ENCODE peak calls at places on chromosomes 13 and 19, in nine cellular contexts. J, K, N, D, W, C, I, S and E are unnamed samples. For H3K4me1, the result is how much of the 10 kb centered on the place peaks cover.

GRCh38 chr19:10283786-10284540 is 2.8 kb upstream of the ICAM4 start:
- DNase-seq in D (no peak), I (no peak), S (no peak), W (no peak), K (no peak), C (no peak), N (no peak), J (no peak), E (no peak)

GRCh38 chr19:14434543-14435319 is 1.6 kb downstream of the PKN1 start:
- DNase-seq in J (peak), C (peak), W (peak), I (peak), S (peak), D (no peak), K (no peak), N (no peak), E (peak)

GRCh38 chr19:35216833-35217707 is 11.5 kb downstream of the FAM187B start:
- DNase-seq in J (no peak), K (no peak), I (no peak), N (no peak), C (peak), W (peak), D (no peak), S (no peak), E (peak)

GRCh38 chr13:84192125-84192524 is 309.9 kb upstream of the SLITRK1 start:
- DNase-seq in C (no peak), S (no peak), D (peak), J (no peak), K (no peak), W (no peak), I (no peak), N (no peak), E (no peak)

GRCh38 chr19:54470991-54471782 is 1.9 kb downstream of the CDC42EP5 start:
- DNase-seq in I (no peak), D (no peak), S (no peak), K (no peak), N (no peak), J (no peak), C (peak), W (peak), E (no peak)

GRCh38 chr19:35088514-35088913 is 27.1 kb upstream of the FXYD3 start:
- DNase-seq in I (no peak), K (no peak), J (no peak), D (no peak), S (no peak), C (no peak), N (no peak), W (no peak), E (no peak)

GRCh38 chr13:75993823-75994222 is 357.7 kb downstream of the LMO7 start:
- DNase-seq in D (no peak), I (no peak), W (no peak), N (no peak), C (no peak), K (no peak), S (no peak), J (no peak), E (no peak)

GRCh38 chr13:80527400-80527799 is 186.5 kb upstream of the SPRY2 start:
- DNase-seq in K (no peak), W (no peak), I (no peak), J (no peak), D (no peak), N (no peak), C (no peak), S (no peak), E (no peak)

GRCh38 chr13:27728271-27728670 is 64.0 kb upstream of the GSX1 start:
- DNase-seq in J (no peak), D (no peak), S (no peak), I (no peak), N (no peak), W (no peak), C (no peak), K (no peak), E (no peak)

GRCh38 chr13:32878172-32878571 is 138.1 kb upstream of the KL start:
- DNase-seq in K (no peak), C (no peak), W (no peak), D (peak), S (no peak), J (no peak), N (no peak), I (no peak), E (no peak)

GRCh38 chr19:27740396-27740795 is 1472.6 kb downstream of the UQCRFS1 start:
- DNase-seq in C (no peak), W (no peak), S (no peak), I (no peak), N (no peak), D (no peak), K (peak), J (peak), E (no peak)

GRCh38 chr19:22532388-22533310 is 101.5 kb upstream of the ZNF492 start:
- DNase-seq in S (peak), I (peak), D (no peak), J (peak), W (peak), C (peak), N (no peak), K (peak), E (no peak)

GRCh38 chr19:29770653-29771052 is 41.1 kb upstream of the CCNE1 start:
- DNase-seq in I (no peak), K (no peak), D (no peak), C (no peak), S (no peak), J (no peak), N (no peak), W (no peak), E (no peak)

GRCh38 chr19:12825259-12826131 is 8.9 kb downstream of the RTBDN start:
- DNase-seq in C (no peak), I (no peak), J (no peak), K (no peak), D (no peak), S (no peak), W (no peak), N (no peak), E (no peak)

GRCh38 chr19:19068659-19069509 is 5.1 kb downstream of the SLC25A42 start:
- DNase-seq in W (no peak), K (no peak), C (no peak), J (no peak), N (no peak), D (no peak), S (no peak), I (no peak), E (no peak)

GRCh38 chr13:95002126-95002525 is 289.8 kb upstream of the SOX21 start:
- DNase-seq in D (no peak), S (no peak), C (no peak), J (no peak), I (no peak), N (no peak), K (no peak), W (no peak), E (no peak)

GRCh38 chr19:6056282-6056741 is 54.0 kb downstream of the RFX2 start:
- DNase-seq in C (no peak), I (no peak), W (peak), K (peak), D (no peak), J (no peak), S (no peak), N (no peak), E (no peak)

GRCh38 chr19:36215276-36216171 is 618 bp downstream of the ZNF146 start:
- DNase-seq in W (no peak), S (no peak), I (no peak), D (no peak), J (no peak), K (no peak), N (no peak), C (no peak), E (no peak)

GRCh38 chr19:48755787-48756674 is 707 bp downstream of the FGF21 start:
- DNase-seq in N (no peak), C (no peak), K (peak), S (no peak), I (no peak), D (no peak), W (no peak), J (no peak), E (no peak)

GRCh38 chr13:94090773-94091172 is 388.7 kb downstream of the DCT start:
- DNase-seq in W (no peak), D (no peak), I (no peak), J (no peak), N (no peak), C (no peak), S (no peak), K (no peak), E (no peak)

GRCh38 chr13:86585826-86586225 is 786.6 kb upstream of the SLITRK6 start:
- DNase-seq in J (no peak), I (no peak), N (no peak), S (no peak), D (no peak), K (peak), C (peak), W (peak), E (no peak)

GRCh38 chr19:1455336-1456120 is 5.6 kb downstream of the APC2 start:
- DNase-seq in S (peak), C (no peak), I (peak), W (peak), D (no peak), K (no peak), N (peak), J (no peak), E (peak)

GRCh38 chr19:39951686-39952085 is 17.3 kb upstream of the FCGBP start:
- DNase-seq in I (no peak), D (no peak), N (no peak), C (no peak), W (no peak), S (no peak), K (no peak), J (no peak), E (no peak)

GRCh38 chr19:9945319-9945966 is 9.1 kb upstream of the OLFM2 start:
- DNase-seq in W (peak), C (peak), K (peak), N (no peak), I (peak), J (peak), S (peak), D (no peak), E (peak)

GRCh38 chr19:40228371-40228770 is 1.9 kb upstream of the CCNP start:
- DNase-seq in W (no peak), D (no peak), S (no peak), N (no peak), I (no peak), C (no peak), K (no peak), J (no peak), E (no peak)

GRCh38 chr19:57688011-57688763 is 6.4 kb downstream of the ZNF551 start:
- DNase-seq in W (no peak), N (no peak), C (no peak), I (no peak), D (no peak), J (no peak), K (no peak), S (no peak), E (no peak)

GRCh38 chr19:23410155-23410554 is 14.9 kb upstream of the ZNF91 start:
- DNase-seq in K (no peak), W (peak), J (no peak), C (no peak), I (no peak), S (no peak), D (no peak), N (no peak), E (no peak)

GRCh38 chr13:37070956-37071355 is 11.5 kb upstream of the SUPT20H start:
- DNase-seq in W (no peak), C (no peak), I (no peak), N (no peak), S (no peak), D (no peak), K (no peak), J (no peak), E (no peak)

GRCh38 chr13:50127017-50127725 is 111.9 kb downstream of the KCNRG start:
- DNase-seq in J (no peak), C (peak), D (no peak), W (peak), I (no peak), S (peak), N (no peak), K (peak), E (peak)
- H3K4me1 ChIP-seq in J (half or more), C (under half), D (under half), W (under half), I (under half), S (under half), N (under half), K (under half), E (under half)

GRCh38 chr19:41344162-41344561 is 9.6 kb downstream of the TGFB1 start:
- DNase-seq in C (no peak), W (no peak), D (no peak), J (no peak), I (no peak), S (no peak), K (no peak), N (no peak), E (no peak)

GRCh38 chr19:41334793-41335192 is 18.9 kb downstream of the TGFB1 start:
- DNase-seq in N (no peak), K (no peak), I (no peak), W (no peak), S (no peak), C (no peak), D (no peak), J (no peak), E (no peak)

GRCh38 chr19:41335467-41335866 is 18.3 kb downstream of the TGFB1 start:
- DNase-seq in C (no peak), I (no peak), S (no peak), J (no peak), W (no peak), K (no peak), N (no peak), D (no peak), E (no peak)

GRCh38 chr19:41341669-41342490 is 11.8 kb downstream of the TGFB1 start:
- DNase-seq in S (no peak), W (peak), I (no peak), N (no peak), J (no peak), C (no peak), K (peak), D (no peak), E (no peak)

DNA sequence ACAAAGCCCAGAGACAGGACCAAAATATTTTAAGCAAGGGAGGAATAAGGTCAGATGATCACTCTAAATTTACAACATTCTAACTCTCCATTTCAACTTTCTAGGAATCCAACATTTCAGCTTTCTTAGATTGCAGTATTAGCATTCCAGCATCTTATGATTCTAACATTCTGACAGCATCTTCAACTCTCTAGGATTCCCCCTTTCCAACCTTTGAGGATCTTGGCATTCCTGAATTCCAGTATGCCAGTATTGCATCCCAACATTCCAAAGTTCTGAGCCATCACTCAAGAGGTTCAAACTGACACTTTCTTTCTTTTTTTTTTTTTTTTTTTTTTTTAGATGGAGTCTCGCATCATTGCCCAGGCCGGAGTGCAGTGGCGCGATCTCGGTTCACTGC is 13.8 kb downstream of the TGFB1 start:
- DNase-seq in D (no peak), C (no peak), K (no peak), W (no peak), S (no peak), J (no peak), I (no peak), N (no peak), E (no peak)
- H3K4me1 ChIP-seq in D (under half), C (under half), K (under half), W (under half), S (under half), J (under half), I (under half), N (under half), E (under half)

GRCh38 chr13:112056739-112057433 is 10.1 kb upstream of the SOX1 start:
- DNase-seq in I (no peak), W (no peak), C (no peak), K (no peak), J (no peak), N (no peak), D (no peak), S (no peak), E (no peak)
- H3K4me1 ChIP-seq in I (under half), W (under half), C (under half), K (under half), J (under half), N (under half), D (under half), S (under half), E (under half)

DNA sequence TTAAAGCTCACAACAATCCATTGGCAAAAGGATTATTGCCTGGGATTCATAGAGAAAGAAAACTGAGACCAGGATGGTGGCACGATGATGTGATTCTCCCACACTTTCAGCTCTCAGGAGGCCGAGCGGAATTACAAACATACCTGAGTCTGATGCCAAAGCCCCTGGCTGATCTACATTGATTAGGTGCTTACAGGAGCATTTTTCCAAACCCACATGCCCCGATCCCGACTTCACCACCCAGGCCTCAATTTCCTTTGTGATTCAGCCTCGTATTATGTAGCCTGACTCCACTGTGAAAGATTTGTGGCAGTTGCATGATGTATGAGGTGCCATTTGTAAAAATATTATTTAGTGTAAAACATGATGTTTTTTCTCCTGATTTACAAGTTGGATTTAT is 118.1 kb downstream of the TSHZ3 start:
- DNase-seq in W (no peak), S (no peak), C (no peak), I (no peak), N (no peak), D (no peak), J (no peak), K (no peak), E (no peak)
- H3K4me1 ChIP-seq in W (under half), S (under half), C (under half), I (under half), N (under half), D (under half), J (under half), K (under half), E (under half)